ENCODE peak calls at places on chromosomes 3 and 15, in six cellular contexts. One of them, this sample, is unnamed.

GRCh38 chr3:131047582-131047981 is 20.9 kb downstream of the NEK11 start:
- DNase-seq in HCT116: no peak
- DNase-seq in stomach: no peak
- DNase-seq in sigmoid colon: no peak
- DNase-seq in HepG2: peak
- DNase-seq in transverse colon: no peak
- DNase-seq in this sample: no peak

GRCh38 chr15:98126326-98127090 is 166.0 kb downstream of the ARRDC4 start:
- DNase-seq in sigmoid colon: no peak
- DNase-seq in HepG2: no peak
- DNase-seq in stomach: no peak
- DNase-seq in HCT116: no peak
- DNase-seq in transverse colon: no peak
- DNase-seq in this sample: no peak

GRCh38 chr3:55440406-55440708 is 46.7 kb downstream of the WNT5A start:
- DNase-seq in HCT116: no peak
- DNase-seq in HepG2: no peak
- DNase-seq in stomach: no peak
- DNase-seq in sigmoid colon: no peak
- DNase-seq in transverse colon: no peak
- DNase-seq in this sample: no peak

GRCh38 chr15:50813865-50814264 is 48.4 kb upstream of the SPPL2A start:
- DNase-seq in HepG2: no peak
- DNase-seq in stomach: no peak
- DNase-seq in HCT116: no peak
- DNase-seq in sigmoid colon: no peak
- DNase-seq in transverse colon: no peak
- DNase-seq in this sample: no peak

GRCh38 chr15:27238209-27238608 is 267.2 kb downstream of the GABRG3 start:
- DNase-seq in HCT116: no peak
- DNase-seq in sigmoid colon: no peak
- DNase-seq in transverse colon: no peak
- DNase-seq in HepG2: no peak
- DNase-seq in stomach: no peak
- DNase-seq in this sample: no peak

GRCh38 chr3:197534348-197534725 is 21.4 kb downstream of the BDH1 start:
- DNase-seq in HepG2: no peak
- DNase-seq in stomach: no peak
- DNase-seq in sigmoid colon: no peak
- DNase-seq in transverse colon: no peak
- DNase-seq in HCT116: no peak
- DNase-seq in this sample: no peak

GRCh38 chr15:34701536-34701935 is 53.3 kb downstream of the GJD2 start:
- DNase-seq in HepG2: no peak
- DNase-seq in sigmoid colon: no peak
- DNase-seq in transverse colon: no peak
- DNase-seq in HCT116: no peak
- DNase-seq in stomach: no peak
- DNase-seq in this sample: no peak

GRCh38 chr3:20080956-20081554 is 40.8 kb downstream of the KAT2B start:
- DNase-seq in sigmoid colon: peak
- DNase-seq in HCT116: no peak
- DNase-seq in stomach: peak
- DNase-seq in transverse colon: peak
- DNase-seq in HepG2: peak
- DNase-seq in this sample: no peak

GRCh38 chr15:78788261-78788660 is 23.0 kb downstream of the ADAMTS7 start:
- DNase-seq in HCT116: no peak
- DNase-seq in sigmoid colon: no peak
- DNase-seq in stomach: no peak
- DNase-seq in HepG2: no peak
- DNase-seq in transverse colon: no peak
- DNase-seq in this sample: no peak

GRCh38 chr3:177201707-177202397 is 4.6 kb upstream of the TBL1XR1 start:
- DNase-seq in sigmoid colon: no peak
- DNase-seq in HepG2: no peak
- DNase-seq in transverse colon: peak
- DNase-seq in HCT116: no peak
- DNase-seq in stomach: no peak
- DNase-seq in this sample: peak

GRCh38 chr3:115281697-115282685 is 134.9 kb upstream of the ZBTB20 start:
- DNase-seq in stomach: no peak
- DNase-seq in sigmoid colon: no peak
- DNase-seq in HCT116: no peak
- DNase-seq in transverse colon: no peak
- DNase-seq in HepG2: no peak
- DNase-seq in this sample: no peak

GRCh38 chr15:98583758-98584157 is 64.6 kb upstream of the IGF1R start:
- DNase-seq in stomach: no peak
- DNase-seq in transverse colon: no peak
- DNase-seq in HCT116: no peak
- DNase-seq in sigmoid colon: no peak
- DNase-seq in HepG2: no peak
- DNase-seq in this sample: no peak

GRCh38 chr3:104279617-104280016 is 1087.1 kb upstream of the ALCAM start:
- DNase-seq in HepG2: no peak
- DNase-seq in transverse colon: no peak
- DNase-seq in HCT116: no peak
- DNase-seq in stomach: no peak
- DNase-seq in sigmoid colon: no peak
- DNase-seq in this sample: no peak

GRCh38 chr3:156416846-156417581 is 137.9 kb downstream of the SSR3 start:
- DNase-seq in sigmoid colon: no peak
- DNase-seq in transverse colon: no peak
- DNase-seq in stomach: no peak
- DNase-seq in HCT116: no peak
- DNase-seq in HepG2: no peak
- DNase-seq in this sample: no peak

GRCh38 chr3:55891106-55891505 is 404.0 kb upstream of the WNT5A start:
- DNase-seq in HCT116: no peak
- DNase-seq in HepG2: no peak
- DNase-seq in stomach: no peak
- DNase-seq in sigmoid colon: no peak
- DNase-seq in transverse colon: no peak
- DNase-seq in this sample: no peak

GRCh38 chr3:32825601-32826375 is 8.0 kb downstream of the TRIM71 start:
- DNase-seq in sigmoid colon: no peak
- DNase-seq in stomach: no peak
- DNase-seq in transverse colon: no peak
- DNase-seq in HepG2: peak
- DNase-seq in HCT116: no peak
- DNase-seq in this sample: no peak

GRCh38 chr3:52299815-52300611 is 12.4 kb downstream of the GLYCTK start:
- DNase-seq in transverse colon: no peak
- DNase-seq in HepG2: peak
- DNase-seq in HCT116: no peak
- DNase-seq in stomach: peak
- DNase-seq in sigmoid colon: no peak
- DNase-seq in this sample: no peak

GRCh38 chr3:63576826-63577225 is 75.6 kb upstream of the SNTN start:
- DNase-seq in HCT116: no peak
- DNase-seq in stomach: no peak
- DNase-seq in HepG2: no peak
- DNase-seq in transverse colon: no peak
- DNase-seq in sigmoid colon: no peak
- DNase-seq in this sample: no peak

GRCh38 chr15:40776537-40777141 is 6.9 kb downstream of the C15orf62 start:
- DNase-seq in sigmoid colon: no peak
- DNase-seq in HepG2: no peak
- DNase-seq in transverse colon: no peak
- DNase-seq in stomach: peak
- DNase-seq in HCT116: no peak
- DNase-seq in this sample: no peak

GRCh38 chr3:189557824-189558223 is 73.4 kb upstream of the TP63 start:
- DNase-seq in transverse colon: no peak
- DNase-seq in stomach: no peak
- DNase-seq in HCT116: no peak
- DNase-seq in HepG2: no peak
- DNase-seq in sigmoid colon: no peak
- DNase-seq in this sample: no peak

GRCh38 chr3:88189361-88189810 is 39.6 kb downstream of the C3orf38 start:
- DNase-seq in HCT116: no peak
- DNase-seq in sigmoid colon: no peak
- DNase-seq in HepG2: peak
- DNase-seq in stomach: no peak
- DNase-seq in transverse colon: no peak
- DNase-seq in this sample: no peak

GRCh38 chr3:164641071-164641470 is 437.2 kb downstream of the SI start:
- DNase-seq in HCT116: no peak
- DNase-seq in HepG2: no peak
- DNase-seq in sigmoid colon: no peak
- DNase-seq in stomach: no peak
- DNase-seq in transverse colon: no peak
- DNase-seq in this sample: no peak

GRCh38 chr15:50109086-50109987 is 9.7 kb downstream of the ATP8B4 start:
- DNase-seq in HepG2: no peak
- DNase-seq in transverse colon: no peak
- DNase-seq in sigmoid colon: no peak
- DNase-seq in HCT116: no peak
- DNase-seq in stomach: no peak
- DNase-seq in this sample: no peak

GRCh38 chr15:49036650-49037545 is 9.3 kb downstream of the SECISBP2L start:
- DNase-seq in HCT116: no peak
- DNase-seq in sigmoid colon: no peak
- DNase-seq in stomach: no peak
- DNase-seq in HepG2: no peak
- DNase-seq in transverse colon: no peak
- DNase-seq in this sample: no peak

GRCh38 chr15:49037546-49037940 is 8.7 kb downstream of the SECISBP2L start:
- DNase-seq in sigmoid colon: no peak
- DNase-seq in HepG2: no peak
- DNase-seq in transverse colon: no peak
- DNase-seq in stomach: no peak
- DNase-seq in HCT116: no peak
- DNase-seq in this sample: no peak

GRCh38 chr15:49038382-49038781 is 7.9 kb downstream of the SECISBP2L start:
- DNase-seq in HCT116: no peak
- DNase-seq in sigmoid colon: no peak
- DNase-seq in stomach: no peak
- DNase-seq in transverse colon: no peak
- DNase-seq in HepG2: no peak
- DNase-seq in this sample: no peak

GRCh38 chr15:49032601-49033145 is 13.6 kb downstream of the SECISBP2L start:
- DNase-seq in sigmoid colon: no peak
- DNase-seq in transverse colon: no peak
- DNase-seq in HepG2: no peak
- DNase-seq in stomach: no peak
- DNase-seq in HCT116: no peak
- DNase-seq in this sample: no peak

GRCh38 chr15:49035825-49036224 is 10.4 kb downstream of the SECISBP2L start:
- DNase-seq in HepG2: peak
- DNase-seq in transverse colon: no peak
- DNase-seq in sigmoid colon: no peak
- DNase-seq in stomach: no peak
- DNase-seq in HCT116: no peak
- DNase-seq in this sample: no peak
- TF ChIP-seq POLR2A in HepG2: no peak
- TF ChIP-seq POLR2A in transverse colon: no peak
- TF ChIP-seq POLR2A in sigmoid colon: no peak
- TF ChIP-seq POLR2A in stomach: no peak
- TF ChIP-seq POLR2A in HCT116: no peak
- TF ChIP-seq POLR2A in this sample: no peak

DNA sequence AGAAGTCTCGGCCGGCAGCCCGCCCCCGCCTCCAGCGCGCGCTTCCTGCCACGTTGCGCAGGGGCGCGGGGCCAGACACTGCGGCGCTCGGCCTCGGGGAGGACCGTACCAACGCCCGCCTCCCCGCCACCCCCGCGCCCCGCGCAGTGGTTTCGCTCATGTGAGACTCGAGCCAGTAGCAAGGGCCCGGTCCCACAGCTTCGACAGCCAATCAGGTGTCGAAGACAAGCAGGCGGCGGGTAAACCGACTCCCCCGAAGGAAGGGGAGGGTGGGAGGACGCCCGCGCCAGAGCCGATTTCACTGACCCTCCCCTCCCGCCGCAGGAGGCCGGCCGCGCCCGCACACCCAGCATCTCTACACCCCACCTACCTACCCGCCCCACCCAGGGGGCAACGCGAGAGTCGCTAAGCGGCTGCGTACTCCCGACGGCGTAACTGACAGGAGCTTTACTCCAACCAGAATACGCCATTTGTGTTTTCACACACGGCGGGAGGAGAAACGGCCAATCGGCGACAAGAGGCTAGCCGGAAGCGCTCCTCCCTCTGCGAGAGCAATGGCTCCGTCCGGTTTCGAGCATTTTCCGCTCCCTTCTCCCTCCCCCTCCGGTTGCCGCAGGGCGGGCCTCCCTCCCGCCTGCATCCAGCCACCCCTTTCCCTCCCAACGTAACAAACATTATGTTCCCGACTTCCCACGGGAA is 634 bp upstream of the SETD5 start:
- DNase-seq in transverse colon: peak
- DNase-seq in stomach: peak
- DNase-seq in HCT116: peak
- DNase-seq in HepG2: peak
- DNase-seq in sigmoid colon: peak
- DNase-seq in this sample: peak
- TF ChIP-seq POLR2AphosphoS5 in transverse colon: peak
- TF ChIP-seq POLR2AphosphoS5 in stomach: peak
- TF ChIP-seq POLR2AphosphoS5 in HCT116: peak
- TF ChIP-seq POLR2AphosphoS5 in HepG2: no peak
- TF ChIP-seq POLR2AphosphoS5 in sigmoid colon: peak
- TF ChIP-seq POLR2AphosphoS5 in this sample: peak

DNA sequence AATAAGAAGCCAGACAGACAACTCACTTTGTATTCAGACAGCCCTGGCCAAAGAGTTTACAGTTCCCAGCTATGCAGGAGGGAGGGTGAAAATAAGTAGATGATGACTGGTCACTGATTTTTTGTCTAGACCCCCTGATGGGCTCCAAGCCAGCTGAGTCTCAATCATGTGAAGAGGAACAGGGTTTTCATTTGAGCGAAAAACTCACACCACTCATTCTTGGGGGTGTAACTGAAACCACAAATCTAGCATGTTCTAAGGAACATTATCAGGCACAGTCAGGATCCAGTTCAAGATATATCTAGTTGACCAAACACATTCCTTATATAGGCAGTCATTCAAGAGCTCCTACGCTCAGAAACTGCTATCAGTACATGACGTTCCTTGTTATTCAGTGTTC is 59.0 kb downstream of the LMCD1 start:
- DNase-seq in transverse colon: no peak
- DNase-seq in sigmoid colon: peak
- DNase-seq in HCT116: no peak
- DNase-seq in HepG2: no peak
- DNase-seq in stomach: no peak
- DNase-seq in this sample: no peak
- TF ChIP-seq POLR2A in transverse colon: no peak
- TF ChIP-seq POLR2A in sigmoid colon: no peak
- TF ChIP-seq POLR2A in HCT116: no peak
- TF ChIP-seq POLR2A in HepG2: no peak
- TF ChIP-seq POLR2A in stomach: no peak
- TF ChIP-seq POLR2A in this sample: no peak

DNA sequence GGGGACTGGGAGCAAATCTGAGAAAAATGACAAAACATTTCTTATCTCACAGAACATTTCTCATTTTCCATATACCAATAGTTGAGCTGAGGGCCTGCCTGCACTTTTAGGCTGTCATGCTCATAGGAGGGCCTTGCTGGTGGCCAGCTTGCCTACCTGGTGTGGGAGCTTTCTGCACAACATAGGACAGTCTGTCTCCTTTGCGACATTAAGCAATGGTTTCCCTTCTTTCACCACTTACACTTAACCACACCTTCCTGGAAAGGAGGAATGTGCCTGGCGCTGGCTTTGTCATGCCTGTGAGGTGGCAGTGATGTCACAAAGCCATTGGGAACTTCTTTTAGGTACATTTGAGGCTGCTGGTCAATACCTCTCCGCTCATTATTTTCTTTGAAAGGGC is 5.7 kb downstream of the SNAPC5 start:
- DNase-seq in stomach: no peak
- DNase-seq in HepG2: no peak
- DNase-seq in transverse colon: no peak
- DNase-seq in HCT116: no peak
- DNase-seq in sigmoid colon: no peak
- DNase-seq in this sample: no peak
- TF ChIP-seq POLR2AphosphoS5 in stomach: no peak
- TF ChIP-seq POLR2AphosphoS5 in HepG2: no peak
- TF ChIP-seq POLR2AphosphoS5 in transverse colon: no peak
- TF ChIP-seq POLR2AphosphoS5 in HCT116: no peak
- TF ChIP-seq POLR2AphosphoS5 in sigmoid colon: no peak
- TF ChIP-seq POLR2AphosphoS5 in this sample: no peak